ENCODE peak calls at places on chromosomes 16 and 17, in six cellular contexts. One of them, this sample, is unnamed.

GRCh38 chr17:51703364-51704341 is 443.3 kb downstream of the UTP18 start:
- DNase-seq in AG08396: no peak
- DNase-seq in posterior cingulate gyrus: no peak
- DNase-seq in left ventricle myocardium inferior: peak
- DNase-seq in RPMI8226: no peak
- DNase-seq in cardiac fibroblast: peak
- DNase-seq in this sample: no peak

GRCh38 chr17:49554694-49555494 is 20.8 kb upstream of the NXPH3 start:
- DNase-seq in AG08396: peak
- DNase-seq in posterior cingulate gyrus: no peak
- DNase-seq in left ventricle myocardium inferior: no peak
- DNase-seq in RPMI8226: no peak
- DNase-seq in cardiac fibroblast: no peak
- DNase-seq in this sample: no peak

GRCh38 chr17:7686221-7687071 is 844 bp downstream of the TP53 start:
- DNase-seq in AG08396: peak
- DNase-seq in posterior cingulate gyrus: peak
- DNase-seq in left ventricle myocardium inferior: peak
- DNase-seq in RPMI8226: peak
- DNase-seq in cardiac fibroblast: peak
- DNase-seq in this sample: peak

GRCh38 chr17:30716461-30717289 is 107.8 kb downstream of the CRLF3 start:
- DNase-seq in AG08396: no peak
- DNase-seq in posterior cingulate gyrus: no peak
- DNase-seq in left ventricle myocardium inferior: peak
- DNase-seq in RPMI8226: no peak
- DNase-seq in cardiac fibroblast: peak
- DNase-seq in this sample: no peak

GRCh38 chr17:76536511-76537287 is 810 bp downstream of the CYGB start:
- DNase-seq in AG08396: no peak
- DNase-seq in posterior cingulate gyrus: no peak
- DNase-seq in left ventricle myocardium inferior: no peak
- DNase-seq in RPMI8226: no peak
- DNase-seq in cardiac fibroblast: no peak
- DNase-seq in this sample: no peak

GRCh38 chr17:35252646-35253045 is 9.8 kb downstream of the SLFN5 start:
- DNase-seq in AG08396: no peak
- DNase-seq in posterior cingulate gyrus: no peak
- DNase-seq in left ventricle myocardium inferior: no peak
- DNase-seq in RPMI8226: no peak
- DNase-seq in cardiac fibroblast: no peak
- DNase-seq in this sample: no peak

GRCh38 chr16:86176462-86176861 is 277.5 kb downstream of the IRF8 start:
- DNase-seq in AG08396: no peak
- DNase-seq in posterior cingulate gyrus: no peak
- DNase-seq in left ventricle myocardium inferior: no peak
- DNase-seq in RPMI8226: no peak
- DNase-seq in cardiac fibroblast: no peak
- DNase-seq in this sample: no peak

GRCh38 chr16:10625595-10626357 is 45.4 kb upstream of the EMP2 start:
- DNase-seq in AG08396: no peak
- DNase-seq in posterior cingulate gyrus: no peak
- DNase-seq in left ventricle myocardium inferior: no peak
- DNase-seq in RPMI8226: no peak
- DNase-seq in cardiac fibroblast: peak
- DNase-seq in this sample: no peak

GRCh38 chr17:15655162-15655561 is 28.9 kb downstream of the TRIM16 start:
- DNase-seq in AG08396: no peak
- DNase-seq in posterior cingulate gyrus: no peak
- DNase-seq in left ventricle myocardium inferior: no peak
- DNase-seq in RPMI8226: no peak
- DNase-seq in cardiac fibroblast: no peak
- DNase-seq in this sample: no peak

GRCh38 chr16:49455181-49455990 is 81.8 kb downstream of the C16orf78 start:
- DNase-seq in AG08396: no peak
- DNase-seq in posterior cingulate gyrus: no peak
- DNase-seq in left ventricle myocardium inferior: no peak
- DNase-seq in RPMI8226: no peak
- DNase-seq in cardiac fibroblast: no peak
- DNase-seq in this sample: no peak

GRCh38 chr17:3956983-3957382 is 7.3 kb downstream of the ATP2A3 start:
- DNase-seq in AG08396: no peak
- DNase-seq in posterior cingulate gyrus: no peak
- DNase-seq in left ventricle myocardium inferior: no peak
- DNase-seq in RPMI8226: no peak
- DNase-seq in cardiac fibroblast: no peak
- DNase-seq in this sample: no peak

GRCh38 chr17:3590768-3591167 is 18.4 kb downstream of the TRPV1 start:
- DNase-seq in AG08396: no peak
- DNase-seq in posterior cingulate gyrus: no peak
- DNase-seq in left ventricle myocardium inferior: no peak
- DNase-seq in RPMI8226: no peak
- DNase-seq in cardiac fibroblast: no peak
- DNase-seq in this sample: no peak

This sample was measured in AG20443.